ENCODE peak calls at places on chromosomes 13 and 19, in five cellular contexts. One of them, this sample, is unnamed.

GRCh38 chr13:51865838-51866237 is 4.1 kb downstream of the CCDC70 start:
- DNase-seq in K562: no peak
- DNase-seq in SK-N-SH: no peak
- DNase-seq in GM12878: no peak
- DNase-seq in HepG2: no peak
- DNase-seq in this sample: no peak

GRCh38 chr19:57664269-57665127 is 4.2 kb upstream of the ZSCAN4 start:
- DNase-seq in GM12878: no peak
- DNase-seq in HepG2: peak
- DNase-seq in K562: peak
- DNase-seq in SK-N-SH: peak
- DNase-seq in this sample: peak

GRCh38 chr19:49333426-49334288 is 1.5 kb upstream of the CD37 start:
- DNase-seq in SK-N-SH: no peak
- DNase-seq in HepG2: no peak
- DNase-seq in GM12878: peak
- DNase-seq in K562: no peak
- DNase-seq in this sample: peak

GRCh38 chr13:111856571-111856970 is 210.4 kb upstream of the SOX1 start:
- DNase-seq in K562: no peak
- DNase-seq in SK-N-SH: no peak
- DNase-seq in GM12878: no peak
- DNase-seq in HepG2: no peak
- DNase-seq in this sample: no peak

GRCh38 chr19:17680235-17680722 is 7.9 kb downstream of the UNC13A start:
- DNase-seq in HepG2: no peak
- DNase-seq in GM12878: peak
- DNase-seq in K562: peak
- DNase-seq in SK-N-SH: no peak
- DNase-seq in this sample: peak

GRCh38 chr13:32977321-32977720 is 38.9 kb upstream of the KL start:
- DNase-seq in GM12878: no peak
- DNase-seq in K562: no peak
- DNase-seq in SK-N-SH: no peak
- DNase-seq in HepG2: no peak
- DNase-seq in this sample: no peak

GRCh38 chr13:23609414-23610186 is 39.4 kb downstream of the TNFRSF19 start:
- DNase-seq in GM12878: no peak
- DNase-seq in HepG2: no peak
- DNase-seq in K562: no peak
- DNase-seq in SK-N-SH: no peak
- DNase-seq in this sample: no peak

GRCh38 chr13:75368167-75368566 is 113.8 kb downstream of the TBC1D4 start:
- DNase-seq in GM12878: no peak
- DNase-seq in K562: no peak
- DNase-seq in SK-N-SH: no peak
- DNase-seq in HepG2: no peak
- DNase-seq in this sample: no peak

GRCh38 chr13:24033527-24034302 is 126.8 kb upstream of the SPATA13 start:
- DNase-seq in SK-N-SH: no peak
- DNase-seq in K562: no peak
- DNase-seq in GM12878: no peak
- DNase-seq in HepG2: no peak
- DNase-seq in this sample: no peak

GRCh38 chr19:49793561-49793840 is 19.6 kb downstream of the FUZ start:
- DNase-seq in SK-N-SH: no peak
- DNase-seq in GM12878: no peak
- DNase-seq in HepG2: no peak
- DNase-seq in K562: no peak
- DNase-seq in this sample: no peak

GRCh38 chr13:44191504-44192171 is 182.0 kb upstream of the SERP2 start:
- DNase-seq in SK-N-SH: peak
- DNase-seq in K562: peak
- DNase-seq in HepG2: peak
- DNase-seq in GM12878: no peak
- DNase-seq in this sample: peak

GRCh38 chr19:15532779-15533521 is 24.6 kb downstream of the CYP4F22 start:
- DNase-seq in HepG2: no peak
- DNase-seq in SK-N-SH: no peak
- DNase-seq in GM12878: peak
- DNase-seq in K562: peak
- DNase-seq in this sample: peak

GRCh38 chr13:33129094-33129832 is 113.0 kb downstream of the KL start:
- DNase-seq in GM12878: no peak
- DNase-seq in HepG2: no peak
- DNase-seq in K562: no peak
- DNase-seq in SK-N-SH: no peak
- DNase-seq in this sample: no peak

GRCh38 chr19:48237057-48237456 is 18.7 kb downstream of the CARD8 start:
- DNase-seq in HepG2: no peak
- DNase-seq in GM12878: no peak
- DNase-seq in SK-N-SH: no peak
- DNase-seq in K562: no peak
- DNase-seq in this sample: no peak

GRCh38 chr13:97352815-97353214 is 81.2 kb upstream of the RAP2A start:
- DNase-seq in GM12878: no peak
- DNase-seq in SK-N-SH: no peak
- DNase-seq in HepG2: no peak
- DNase-seq in K562: no peak
- DNase-seq in this sample: no peak

GRCh38 chr13:101490400-101491015 is 38.0 kb downstream of the ITGBL1 start:
- DNase-seq in GM12878: no peak
- DNase-seq in K562: no peak
- DNase-seq in HepG2: no peak
- DNase-seq in SK-N-SH: no peak
- DNase-seq in this sample: no peak

GRCh38 chr13:73273737-73274136 is 214.9 kb downstream of the KLF5 start:
- DNase-seq in SK-N-SH: no peak
- DNase-seq in GM12878: no peak
- DNase-seq in HepG2: no peak
- DNase-seq in K562: no peak
- DNase-seq in this sample: no peak

GRCh38 chr13:47859129-47859528 is 141.9 kb downstream of the SUCLA2 start:
- DNase-seq in SK-N-SH: no peak
- DNase-seq in GM12878: no peak
- DNase-seq in K562: no peak
- DNase-seq in HepG2: no peak
- DNase-seq in this sample: no peak

GRCh38 chr13:47858678-47859050 is 142.4 kb downstream of the SUCLA2 start:
- DNase-seq in SK-N-SH: no peak
- DNase-seq in K562: no peak
- DNase-seq in GM12878: no peak
- DNase-seq in HepG2: no peak
- DNase-seq in this sample: no peak

GRCh38 chr13:47853236-47853635 is 147.8 kb downstream of the SUCLA2 start:
- DNase-seq in HepG2: no peak
- DNase-seq in SK-N-SH: no peak
- DNase-seq in GM12878: no peak
- DNase-seq in K562: no peak
- DNase-seq in this sample: no peak

GRCh38 chr13:47862841-47863240 is 138.2 kb downstream of the SUCLA2 start:
- DNase-seq in HepG2: no peak
- DNase-seq in GM12878: no peak
- DNase-seq in SK-N-SH: no peak
- DNase-seq in K562: no peak
- DNase-seq in this sample: no peak

GRCh38 chr13:47858042-47858677 is 142.9 kb downstream of the SUCLA2 start:
- DNase-seq in GM12878: no peak
- DNase-seq in SK-N-SH: no peak
- DNase-seq in K562: no peak
- DNase-seq in HepG2: peak
- DNase-seq in this sample: no peak
- TF ChIP-seq REST in GM12878: no peak
- TF ChIP-seq REST in SK-N-SH: no peak
- TF ChIP-seq REST in K562: no peak
- TF ChIP-seq REST in HepG2: no peak
- TF ChIP-seq REST in this sample: no peak

GRCh38 chr13:28958018-28958417 is 137.9 kb downstream of the MTUS2 start:
- DNase-seq in HepG2: no peak
- DNase-seq in GM12878: no peak
- DNase-seq in SK-N-SH: no peak
- DNase-seq in K562: no peak
- DNase-seq in this sample: no peak

GRCh38 chr13:28955264-28955966 is 135.3 kb downstream of the MTUS2 start:
- DNase-seq in HepG2: no peak
- DNase-seq in K562: no peak
- DNase-seq in SK-N-SH: no peak
- DNase-seq in GM12878: no peak
- DNase-seq in this sample: no peak

GRCh38 chr13:28953714-28954113 is 133.6 kb downstream of the MTUS2 start:
- DNase-seq in HepG2: no peak
- DNase-seq in K562: no peak
- DNase-seq in GM12878: no peak
- DNase-seq in SK-N-SH: no peak
- DNase-seq in this sample: no peak

DNA sequence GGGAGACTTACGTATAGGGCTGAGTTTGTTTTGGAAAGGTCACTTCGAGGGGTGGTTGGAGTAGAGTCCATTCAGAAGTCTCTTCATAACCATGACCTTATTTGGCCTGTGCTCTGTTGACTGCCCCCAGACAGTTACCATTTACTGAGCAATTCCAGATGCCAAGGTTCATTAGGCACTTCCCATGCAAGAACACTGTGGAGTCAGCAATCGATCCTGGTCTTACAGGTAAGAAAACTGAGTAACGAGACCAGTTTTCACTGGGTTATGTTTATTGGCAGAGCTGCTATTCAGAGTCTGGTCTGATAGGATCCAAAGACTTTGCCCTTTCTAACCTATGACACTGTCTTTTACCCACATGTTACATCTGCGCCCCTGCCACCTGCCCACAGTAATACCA is 134.7 kb downstream of the MTUS2 start:
- DNase-seq in SK-N-SH: no peak
- DNase-seq in K562: no peak
- DNase-seq in GM12878: no peak
- DNase-seq in HepG2: no peak
- DNase-seq in this sample: no peak
- TF ChIP-seq GABPA in SK-N-SH: no peak
- TF ChIP-seq GABPA in K562: no peak
- TF ChIP-seq GABPA in GM12878: no peak
- TF ChIP-seq GABPA in HepG2: no peak
- TF ChIP-seq GABPA in this sample: no peak

DNA sequence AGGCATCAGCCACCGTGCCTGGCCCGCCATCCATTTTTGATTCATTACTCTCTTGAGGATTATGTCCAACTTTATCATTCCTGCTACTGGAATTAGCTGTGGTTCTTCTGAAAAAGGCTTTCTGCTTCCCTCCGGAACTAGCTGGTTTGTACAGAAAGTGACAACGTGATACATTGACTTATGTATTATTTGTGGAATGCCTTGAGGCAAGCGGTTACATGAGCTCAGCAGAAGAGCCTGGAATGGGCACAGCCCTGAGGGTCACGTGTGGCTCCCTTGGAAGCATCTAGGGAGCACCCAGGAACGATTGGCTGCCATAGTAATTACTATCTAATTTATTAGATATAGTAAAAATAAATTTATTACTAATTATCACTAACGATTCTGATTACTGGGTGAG is 14.4 kb upstream of the RETN start:
- DNase-seq in GM12878: no peak
- DNase-seq in SK-N-SH: no peak
- DNase-seq in HepG2: no peak
- DNase-seq in K562: no peak
- DNase-seq in this sample: no peak
- TF ChIP-seq REST in GM12878: no peak
- TF ChIP-seq REST in SK-N-SH: no peak
- TF ChIP-seq REST in HepG2: no peak
- TF ChIP-seq REST in K562: no peak
- TF ChIP-seq REST in this sample: no peak

DNA sequence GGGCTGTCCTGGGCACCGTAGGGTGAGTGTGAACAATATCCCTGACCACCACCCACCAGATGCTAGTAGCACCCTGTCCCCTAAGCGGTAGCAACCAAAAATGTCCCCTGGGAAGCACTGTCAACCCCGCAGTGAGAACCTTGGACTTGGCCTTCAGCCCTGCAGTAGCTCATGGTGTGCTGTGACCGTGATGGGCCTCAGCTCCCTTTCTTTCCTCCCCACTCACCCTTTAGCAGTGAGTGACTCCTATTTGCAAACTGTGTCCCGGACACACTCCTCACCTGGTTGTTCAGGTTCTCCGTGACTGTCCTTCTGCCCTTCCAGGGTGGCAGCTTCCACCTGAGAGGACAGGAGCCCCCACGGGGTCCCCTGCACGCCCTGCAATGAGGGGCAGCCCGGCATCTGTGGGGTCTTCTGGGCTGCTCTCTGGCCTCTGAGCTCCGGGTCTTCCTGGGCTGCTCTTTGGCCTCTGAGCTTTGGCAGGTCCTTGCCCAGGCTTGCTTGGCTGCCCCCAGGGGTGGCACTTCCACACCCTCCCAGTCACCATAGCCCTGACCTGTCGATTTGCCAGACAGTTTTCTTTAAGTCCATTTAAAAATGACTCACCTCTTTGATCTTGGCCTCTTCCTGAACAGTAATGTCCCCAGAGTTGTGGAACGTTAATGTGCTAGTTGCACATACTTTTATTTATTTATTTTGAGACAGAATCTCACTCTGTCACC is 3.8 kb downstream of the KDM4B start:
- DNase-seq in HepG2: peak
- DNase-seq in GM12878: no peak
- DNase-seq in K562: no peak
- DNase-seq in SK-N-SH: peak
- DNase-seq in this sample: no peak
- TF ChIP-seq GABPA in HepG2: no peak
- TF ChIP-seq GABPA in GM12878: no peak
- TF ChIP-seq GABPA in K562: no peak
- TF ChIP-seq GABPA in SK-N-SH: no peak
- TF ChIP-seq GABPA in this sample: no peak

GRCh38 chr13:37187110-37187509 is 81.6 kb upstream of the CSNK1A1L start:
- DNase-seq in HepG2: no peak
- DNase-seq in SK-N-SH: no peak
- DNase-seq in K562: no peak
- DNase-seq in GM12878: no peak
- DNase-seq in this sample: no peak
- TF ChIP-seq REST in HepG2: no peak
- TF ChIP-seq REST in SK-N-SH: no peak
- TF ChIP-seq REST in K562: no peak
- TF ChIP-seq REST in GM12878: no peak
- TF ChIP-seq REST in this sample: no peak

GRCh38 chr13:88257706-88258105 is 586.5 kb downstream of the SLITRK5 start:
- DNase-seq in K562: no peak
- DNase-seq in SK-N-SH: no peak
- DNase-seq in HepG2: no peak
- DNase-seq in GM12878: no peak
- DNase-seq in this sample: no peak
- TF ChIP-seq GABPA in K562: no peak
- TF ChIP-seq GABPA in SK-N-SH: no peak
- TF ChIP-seq GABPA in HepG2: no peak
- TF ChIP-seq GABPA in GM12878: no peak
- TF ChIP-seq GABPA in this sample: no peak

This sample was measured in HL-60.